ENCODE peak calls at places on chromosomes 11 and 22, in ten cellular contexts. R is CD8-positive, alpha-beta memory T cell; T is lower lobe of right lung; Q is neural progenitor cell; Y is IMR-90; I is ovary; H is H1; E is fibroblast of lung; S is ascending aorta; C is mammary epithelial cell. M is an unnamed sample. For H3K27me3, H3K36me3 and H3K4me1, the result is how much of the 10 kb centered on the place peaks cover.

GRCh38 chr11:46363031-46363407 is 15.8 kb downstream of the DGKZ start:
- DNase-seq in R (no peak), T (peak), Q (no peak), Y (peak), I (no peak), H (no peak), E (no peak), S (no peak), C (peak), M (peak)

GRCh38 chr22:29370556-29370955 is 17.8 kb downstream of the AP1B1 start:
- DNase-seq in R (no peak), T (no peak), Q (peak), Y (no peak), I (no peak), H (no peak), E (no peak), S (no peak), C (no peak), M (no peak)

GRCh38 chr11:64230985-64231365 is 627 bp downstream of the DNAJC4 start:
- DNase-seq in R (no peak), T (no peak), Q (no peak), Y (no peak), I (no peak), H (no peak), E (no peak), S (no peak), C (no peak), M (no peak)

GRCh38 chr11:9787981-9788521 is 124.2 kb downstream of the SWAP70 start:
- DNase-seq in R (no peak), T (no peak), Q (no peak), Y (peak), I (no peak), H (no peak), E (peak), S (peak), C (peak), M (no peak)

GRCh38 chr11:134119094-134119493 is 50.2 kb downstream of the JAM3 start:
- DNase-seq in R (no peak), T (no peak), Q (no peak), Y (peak), I (no peak), H (no peak), E (peak), S (no peak), C (peak), M (no peak)

GRCh38 chr11:15493066-15493465 is 378.3 kb downstream of the INSC start:
- DNase-seq in R (no peak), T (no peak), Q (no peak), Y (peak), I (no peak), H (no peak), E (peak), S (no peak), C (peak), M (no peak)

GRCh38 chr11:9265211-9266131 is at the start of gene DENND5A:
- DNase-seq in R (peak), T (peak), Q (peak), Y (peak), I (peak), H (peak), E (peak), S (peak), C (peak), M (peak)

GRCh38 chr22:38923463-38924196 is 33.8 kb upstream of the APOBEC3A start:
- DNase-seq in R (no peak), T (peak), Q (peak), Y (peak), I (peak), H (no peak), E (peak), S (peak), C (peak), M (peak)

GRCh38 chr11:117970400-117971024 is 15.7 kb upstream of the IL10RA start:
- DNase-seq in R (peak), T (no peak), Q (no peak), Y (no peak), I (no peak), H (no peak), E (no peak), S (no peak), C (peak), M (peak)

GRCh38 chr11:34165786-34166557 is 60.5 kb downstream of the NAT10 start:
- DNase-seq in R (no peak), T (no peak), Q (no peak), Y (no peak), I (no peak), H (no peak), E (no peak), S (no peak), C (peak), M (no peak)

GRCh38 chr11:101444164-101444563 is 139.6 kb downstream of the TRPC6 start:
- DNase-seq in R (no peak), T (no peak), Q (no peak), Y (no peak), I (no peak), H (no peak), E (peak), S (no peak), C (no peak), M (no peak)

GRCh38 chr11:59611570-59612565 is 3.7 kb downstream of the OSBP start:
- DNase-seq in R (no peak), T (no peak), Q (no peak), Y (peak), I (no peak), H (no peak), E (no peak), S (no peak), C (no peak), M (no peak)

GRCh38 chr22:49308300-49308699 is 519.4 kb downstream of the BRD1 start:
- DNase-seq in R (no peak), T (no peak), Q (no peak), Y (no peak), I (peak), H (no peak), E (no peak), S (peak), C (no peak), M (no peak)

GRCh38 chr22:49975543-49976389 is 15.2 kb downstream of the PIM3 start:
- DNase-seq in R (no peak), T (peak), Q (peak), Y (no peak), I (no peak), H (no peak), E (no peak), S (peak), C (no peak), M (peak)

GRCh38 chr11:11843233-11843632 is 1.5 kb downstream of the USP47 start:
- DNase-seq in R (no peak), T (no peak), Q (peak), Y (peak), I (no peak), H (no peak), E (peak), S (no peak), C (peak), M (no peak)

GRCh38 chr22:17199131-17199731 is 20.0 kb downstream of the ADA2 start:
- DNase-seq in R (no peak), T (no peak), Q (peak), Y (peak), I (peak), H (peak), E (peak), S (no peak), C (no peak), M (no peak)

GRCh38 chr11:99773646-99774045 is 752.9 kb downstream of the CNTN5 start:
- DNase-seq in R (no peak), T (no peak), Q (no peak), Y (peak), I (no peak), H (no peak), E (peak), S (no peak), C (no peak), M (no peak)

GRCh38 chr11:18384157-18384641 is 10.2 kb upstream of the LDHA start:
- DNase-seq in R (no peak), T (no peak), Q (peak), Y (peak), I (peak), H (no peak), E (peak), S (peak), C (peak), M (peak)

GRCh38 chr11:10709299-10710086 is 15.9 kb upstream of the IRAG1 start:
- DNase-seq in R (no peak), T (no peak), Q (no peak), Y (peak), I (no peak), H (no peak), E (no peak), S (no peak), C (no peak), M (no peak)

GRCh38 chr11:99260696-99261095 is 239.9 kb downstream of the CNTN5 start:
- DNase-seq in R (no peak), T (no peak), Q (no peak), Y (peak), I (no peak), H (no peak), E (no peak), S (no peak), C (no peak), M (no peak)

GRCh38 chr11:72637198-72637597 is 37.0 kb downstream of the PDE2A start:
- DNase-seq in R (no peak), T (no peak), Q (no peak), Y (no peak), I (no peak), H (no peak), E (no peak), S (no peak), C (no peak), M (no peak)

GRCh38 chr11:34825315-34825669 is 90.9 kb downstream of the APIP start:
- DNase-seq in R (no peak), T (no peak), Q (no peak), Y (no peak), I (no peak), H (no peak), E (no peak), S (no peak), C (peak), M (no peak)

GRCh38 chr22:22928666-22929380 is 41.2 kb downstream of the IGLL5 start:
- DNase-seq in R (peak), T (peak), Q (no peak), Y (peak), I (no peak), H (no peak), E (peak), S (no peak), C (peak), M (no peak)

GRCh38 chr11:1763336-1763795 is 361 bp downstream of the CTSD start:
- DNase-seq in R (peak), T (no peak), Q (no peak), Y (no peak), I (no peak), H (no peak), E (no peak), S (no peak), C (no peak), M (no peak)

GRCh38 chr11:35487532-35488078 is 37.8 kb downstream of the PAMR1 start:
- DNase-seq in R (no peak), T (no peak), Q (peak), Y (peak), I (no peak), H (peak), E (peak), S (no peak), C (no peak), M (no peak)

GRCh38 chr11:16587670-16588069 is 150.8 kb upstream of the C11orf58 start:
- DNase-seq in R (no peak), T (no peak), Q (no peak), Y (no peak), I (no peak), H (no peak), E (no peak), S (no peak), C (no peak), M (no peak)

GRCh38 chr11:35047179-35047578 is 91.8 kb upstream of the CD44 start:
- DNase-seq in R (peak), T (no peak), Q (no peak), Y (no peak), I (no peak), H (no peak), E (no peak), S (no peak), C (no peak), M (no peak)

GRCh38 chr22:50298937-50299656 is 8.3 kb downstream of the PLXNB2 start:
- DNase-seq in R (no peak), T (no peak), Q (peak), Y (peak), I (no peak), H (no peak), E (peak), S (no peak), C (no peak), M (no peak)

GRCh38 chr11:95338430-95338991 is 107.5 kb upstream of the SESN3 start:
- DNase-seq in R (no peak), T (peak), Q (no peak), Y (peak), I (peak), H (no peak), E (peak), S (peak), C (no peak), M (peak)

GRCh38 chr22:45163074-45163416 is 680 bp upstream of the NUP50 start:
- DNase-seq in R (no peak), T (no peak), Q (peak), Y (peak), I (no peak), H (no peak), E (peak), S (no peak), C (peak), M (no peak)

GRCh38 chr11:130622126-130622525 is 173.7 kb downstream of the ADAMTS15 start:
- DNase-seq in R (no peak), T (no peak), Q (no peak), Y (no peak), I (no peak), H (no peak), E (no peak), S (no peak), C (no peak), M (no peak)

GRCh38 chr11:105022527-105022926 is 441 bp downstream of the CASP5 start:
- DNase-seq in R (no peak), T (no peak), Q (no peak), Y (no peak), I (no peak), H (no peak), E (no peak), S (no peak), C (no peak), M (no peak)

GRCh38 chr11:124075841-124076571 is 34.9 kb upstream of the OR10G7 start:
- DNase-seq in R (no peak), T (peak), Q (no peak), Y (no peak), I (no peak), H (no peak), E (no peak), S (no peak), C (no peak), M (peak)

GRCh38 chr11:78420255-78420764 is 2.7 kb upstream of the GAB2 start:
- DNase-seq in R (peak), T (peak), Q (peak), Y (peak), I (peak), H (no peak), E (peak), S (peak), C (no peak), M (peak)

DNA sequence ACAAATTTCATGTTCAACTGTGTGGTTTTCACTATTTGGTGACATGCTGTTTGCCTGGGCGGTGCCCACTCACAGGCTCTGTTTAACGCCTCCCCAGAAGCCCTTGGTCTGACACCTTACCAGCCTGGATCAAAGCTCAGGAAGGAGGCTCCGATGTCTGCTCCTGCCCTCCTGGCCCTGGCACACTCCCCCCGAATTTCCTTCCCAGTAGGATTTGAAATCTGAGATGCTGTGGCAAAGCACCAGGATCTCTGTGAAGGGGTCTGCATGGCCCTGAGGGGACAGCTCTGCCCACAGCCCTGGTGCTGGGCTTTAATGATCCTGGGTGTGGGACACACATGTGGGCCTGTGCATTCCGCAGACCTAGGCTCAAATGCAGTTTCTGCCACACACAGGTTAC is 41.6 kb downstream of the TRIM29 start:
- DNase-seq in R (no peak), T (no peak), Q (no peak), Y (no peak), I (no peak), H (no peak), E (no peak), S (no peak), C (no peak), M (peak)
- H3K27me3 ChIP-seq in R (under half), T (under half), Q (half or more), Y (under half), I (under half), H (under half), E (under half), S (under half), C (under half), M (under half)

DNA sequence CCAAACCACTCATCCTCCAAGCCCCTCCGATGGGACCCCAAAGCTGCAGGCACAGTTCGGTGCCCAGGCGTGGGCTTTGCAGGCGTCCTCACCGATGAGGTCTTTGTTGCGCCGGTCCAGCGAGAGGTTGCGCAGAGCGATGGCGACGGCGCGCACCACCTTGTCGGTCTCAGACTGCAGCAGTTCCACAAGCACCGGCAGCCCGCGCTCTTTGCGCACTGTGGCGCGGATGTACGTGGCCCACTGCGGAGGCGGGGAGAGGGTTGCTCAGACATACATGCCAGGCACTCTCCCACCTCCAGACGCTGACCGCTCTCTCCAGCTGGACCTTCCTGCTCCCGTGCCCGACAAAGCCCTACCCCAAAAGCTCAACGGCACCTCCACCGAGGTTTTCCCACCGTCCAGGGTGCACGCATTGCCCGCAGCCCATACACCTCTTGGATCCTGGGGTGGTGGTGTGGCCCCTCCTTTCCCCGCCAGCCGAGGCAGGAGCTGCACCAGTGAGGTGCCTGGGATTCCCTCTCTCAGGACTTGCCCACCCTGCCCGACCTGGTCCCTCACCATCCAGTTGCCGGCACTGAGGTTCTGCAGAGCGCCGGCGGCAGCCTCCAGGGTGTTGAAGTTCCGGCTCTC is 32.0 kb upstream of the TXNRD2 start:
- DNase-seq in R (no peak), T (no peak), Q (no peak), Y (no peak), I (no peak), H (no peak), E (no peak), S (no peak), C (no peak), M (no peak)
- H3K36me3 ChIP-seq in R (under half), T (under half), Q (under half), Y (under half), I (under half), H (under half), E (under half), S (half or more), C (under half), M (under half)

GRCh38 chr11:19793356-19793755 is 80.7 kb downstream of the NAV2 start:
- DNase-seq in R (no peak), T (no peak), Q (no peak), Y (no peak), I (no peak), H (no peak), E (no peak), S (no peak), C (no peak), M (no peak)
- H3K4me1 ChIP-seq in R (under half), T (under half), Q (under half), Y (under half), I (under half), H (under half), E (under half), S (under half), C (under half), M (under half)

DNA sequence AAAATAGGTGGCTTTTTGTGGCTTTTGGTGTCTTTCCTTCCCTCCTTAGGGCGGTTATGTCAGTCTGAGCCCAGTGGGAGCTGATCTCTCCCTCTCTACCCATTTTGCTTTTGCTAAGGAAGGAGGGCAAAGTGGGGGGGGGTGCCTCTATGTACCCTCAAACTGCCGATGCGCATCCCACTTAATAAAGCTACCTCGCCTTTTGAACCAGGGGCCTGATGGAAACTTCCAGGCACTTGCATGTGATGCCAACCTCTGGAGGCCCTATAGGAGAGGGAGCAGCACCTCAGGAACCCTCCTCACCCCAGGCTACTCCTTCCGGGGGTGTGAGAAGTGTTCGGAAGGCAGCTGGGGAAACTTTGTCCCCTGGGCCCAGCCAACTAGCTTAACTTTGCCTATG is 97.0 kb upstream of the HSD17B12 start:
- DNase-seq in R (no peak), T (no peak), Q (no peak), Y (no peak), I (no peak), H (no peak), E (no peak), S (no peak), C (no peak), M (no peak)
- H3K27me3 ChIP-seq in R (under half), T (half or more), Q (half or more), Y (half or more), I (under half), H (half or more), E (half or more), S (under half), C (under half), M (half or more)